ENCODE peak calls at places on chromosome X, in four cellular contexts. K, Q, W and I are unnamed samples.

GRCh38 chrX:120014354-120015129 is 62.9 kb downstream of the RHOXF2B start:
- DNase-seq in K (no peak), Q (no peak), W (no peak), I (no peak)

GRCh38 chrX:53732797-53733196 is 46.3 kb upstream of the HUWE1 start:
- DNase-seq in K (no peak), Q (no peak), W (no peak), I (no peak)

GRCh38 chrX:154376768-154377167 is 2.3 kb upstream of the EMD start:
- DNase-seq in K (no peak), Q (no peak), W (peak), I (no peak)

GRCh38 chrX:129779747-129780146 is at the start of gene SASH3:
- DNase-seq in K (peak), Q (no peak), W (no peak), I (no peak)

GRCh38 chrX:114028907-114029662 is 554.8 kb upstream of the HTR2C start:
- DNase-seq in K (no peak), Q (no peak), W (no peak), I (no peak)

GRCh38 chrX:24025741-24026402 is 1.1 kb downstream of the KLHL15 start:
- DNase-seq in K (peak), Q (no peak), W (peak), I (no peak)

GRCh38 chrX:113512700-113513395 is 672.2 kb upstream of the AMOT start:
- DNase-seq in K (no peak), Q (no peak), W (no peak), I (no peak)

GRCh38 chrX:130124577-130124976 is 14.3 kb upstream of the ELF4 start:
- DNase-seq in K (peak), Q (no peak), W (no peak), I (no peak)

DNA sequence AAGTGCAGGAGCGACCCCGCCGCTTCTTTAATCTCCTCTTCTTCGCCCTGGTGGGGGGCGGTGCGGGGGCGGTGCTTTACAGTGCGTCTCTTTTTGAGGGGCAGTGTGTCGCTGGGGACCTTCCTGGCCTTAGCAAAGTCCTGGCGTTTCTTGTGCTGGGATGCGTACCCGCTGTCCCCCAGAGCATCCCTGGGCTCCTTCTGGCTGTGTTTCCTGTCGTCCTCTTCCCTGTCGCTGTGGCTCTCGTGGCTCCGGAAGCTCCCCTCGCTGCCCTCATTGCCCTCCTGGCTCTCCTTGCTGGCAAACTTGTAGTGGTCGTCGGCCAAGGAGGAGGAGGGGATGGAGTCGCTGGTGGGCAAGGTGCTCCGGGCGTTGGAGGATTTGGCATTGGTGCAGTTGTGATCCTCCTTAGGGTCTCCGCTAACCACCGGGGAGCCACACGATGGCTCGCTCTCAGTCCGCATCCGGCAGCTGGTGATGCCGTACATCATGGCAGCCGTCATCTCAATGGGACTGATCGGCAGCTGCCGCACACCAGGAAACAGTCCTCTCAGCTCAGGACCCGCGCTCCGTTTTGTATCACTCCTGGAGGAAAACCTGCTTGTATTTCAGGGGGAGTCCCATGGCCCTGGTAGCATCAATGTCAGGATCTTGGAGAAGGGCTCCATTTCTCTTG is 30.4 kb upstream of the TMSB15A start:
- DNase-seq in K (no peak), Q (no peak), W (no peak), I (no peak)
- H3K4me3 ChIP-seq in K (no peak), Q (no peak), W (no peak), I (no peak)

GRCh38 chrX:19885732-19886131 is 1.7 kb downstream of the SH3KBP1 start:
- DNase-seq in K (no peak), Q (no peak), W (no peak), I (no peak)
- H3K4me3 ChIP-seq in K (no peak), Q (no peak), W (no peak), I (no peak)

GRCh38 chrX:104136241-104137019 is 20.4 kb downstream of the SLC25A53 start:
- DNase-seq in K (peak), Q (peak), W (peak), I (peak)
- H3K4me3 ChIP-seq in K (peak), Q (peak), W (peak), I (peak)

DNA sequence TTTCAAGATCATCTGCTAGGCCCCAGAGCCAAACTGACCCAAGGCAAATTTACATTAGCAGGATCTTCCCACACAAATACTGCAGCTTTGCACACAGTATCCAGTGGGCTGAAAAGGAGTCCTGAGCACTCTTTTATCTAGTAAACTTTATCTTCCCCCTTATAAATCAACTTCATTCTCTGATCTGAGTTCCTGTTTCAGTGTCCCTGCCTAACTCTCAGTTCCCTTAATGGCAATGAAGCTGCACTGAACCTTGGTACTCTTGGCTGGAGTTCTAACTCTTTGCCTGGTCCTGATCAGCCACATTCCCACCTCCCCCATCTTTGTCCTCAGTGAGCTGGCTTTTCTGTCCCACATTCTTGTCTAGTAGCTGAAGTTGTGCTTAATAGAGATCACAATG is 37.4 kb downstream of the EDA2R start:
- DNase-seq in K (no peak), Q (no peak), W (no peak), I (no peak)
- H3K4me3 ChIP-seq in K (no peak), Q (no peak), W (no peak), I (no peak)

DNA sequence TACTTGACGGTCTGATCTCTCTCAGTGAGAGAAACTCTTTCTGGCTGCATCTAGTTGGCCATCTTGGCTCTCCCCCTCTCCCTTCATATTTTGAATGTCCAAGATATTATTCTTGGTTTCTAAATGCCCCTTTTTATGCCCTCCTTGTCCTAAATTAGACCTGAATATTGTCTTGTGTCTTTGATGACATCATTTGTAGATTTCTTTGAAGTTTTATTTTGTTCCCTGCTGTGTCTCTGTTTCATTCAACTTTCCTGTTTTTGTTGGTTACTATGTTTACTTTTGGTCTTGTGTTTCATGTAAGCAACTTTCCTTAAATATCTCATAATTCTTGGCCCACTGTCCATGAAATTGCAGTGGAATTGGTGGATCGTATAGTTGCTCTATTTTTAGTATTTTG is 46.1 kb upstream of the PASD1 start:
- DNase-seq in K (no peak), Q (no peak), W (no peak), I (no peak)
- H3K4me3 ChIP-seq in K (no peak), Q (no peak), W (no peak), I (no peak)